ENCODE peak calls at places on chromosome 16, in five cellular contexts. C, F, G, O and E are unnamed samples.

GRCh38 chr16:48538746-48539484 is 71.1 kb downstream of the N4BP1 start:
- DNase-seq in C (peak; percentile 37), F (no peak), G (no peak), O (no peak), E (no peak)

GRCh38 chr16:67258160-67258835 is 9.5 kb downstream of the SLC9A5 start:
- DNase-seq in C (peak; percentile 65), F (no peak), G (no peak), O (no peak), E (no peak)

GRCh38 chr16:69166946-69167930 is 19.7 kb upstream of the SNTB2 start:
- DNase-seq in C (no peak), F (no peak), G (no peak), O (no peak), E (no peak)

GRCh38 chr16:84052071-84052622 is 9.6 kb upstream of the SLC38A8 start:
- DNase-seq in C (peak; percentile 58), F (no peak), G (no peak), O (no peak), E (no peak)

GRCh38 chr16:65543781-65544740 is 422.2 kb upstream of the CDH11 start:
- DNase-seq in C (no peak), F (no peak), G (no peak), O (no peak), E (no peak)

GRCh38 chr16:52521570-52521969 is 25.4 kb downstream of the TOX3 start:
- DNase-seq in C (no peak), F (no peak), G (no peak), O (no peak), E (no peak)

GRCh38 chr16:85673529-85674417 is 15.0 kb downstream of the GINS2 start:
- DNase-seq in C (peak; percentile 84), F (no peak), G (peak; percentile 82), O (no peak), E (peak; percentile 60)

GRCh38 chr16:50836121-50836541 is 94.2 kb downstream of the CYLD start:
- DNase-seq in C (no peak), F (no peak), G (no peak), O (no peak), E (no peak)

GRCh38 chr16:1689853-1690252 is 11.8 kb downstream of the JPT2 start:
- DNase-seq in C (peak; percentile 71), F (no peak), G (no peak), O (no peak), E (no peak)

GRCh38 chr16:1691956-1692355 is 13.9 kb downstream of the JPT2 start:
- DNase-seq in C (peak; percentile 73), F (no peak), G (no peak), O (no peak), E (no peak)

GRCh38 chr16:1688807-1689560 is 10.9 kb downstream of the JPT2 start:
- DNase-seq in C (peak; percentile 91), F (no peak), G (no peak), O (peak; percentile 39), E (no peak)

GRCh38 chr16:1690810-1691209 is 12.7 kb downstream of the JPT2 start:
- DNase-seq in C (no peak), F (no peak), G (no peak), O (no peak), E (no peak)

GRCh38 chr16:1691276-1691675 is 13.2 kb downstream of the JPT2 start:
- DNase-seq in C (no peak), F (no peak), G (no peak), O (no peak), E (no peak)
- H3K4me1 ChIP-seq in C (peaks cover 4% of the 10 kb centered on the region), F (no peaks in the 10 kb centered on the region), G (no peaks in the 10 kb centered on the region), O (peaks cover 9% of the 10 kb centered on the region), E (peaks cover 9% of the 10 kb centered on the region)

GRCh38 chr16:88938119-88938932 is 38.7 kb downstream of the CBFA2T3 start:
- DNase-seq in C (no peak), F (no peak), G (no peak), O (no peak), E (no peak)
- H3K27ac ChIP-seq in C (no peak overlapping the region), F (no peak overlapping the region), G (no peak overlapping the region), O (no peak overlapping the region), E (peak overlapping the region; percentile 94)

DNA sequence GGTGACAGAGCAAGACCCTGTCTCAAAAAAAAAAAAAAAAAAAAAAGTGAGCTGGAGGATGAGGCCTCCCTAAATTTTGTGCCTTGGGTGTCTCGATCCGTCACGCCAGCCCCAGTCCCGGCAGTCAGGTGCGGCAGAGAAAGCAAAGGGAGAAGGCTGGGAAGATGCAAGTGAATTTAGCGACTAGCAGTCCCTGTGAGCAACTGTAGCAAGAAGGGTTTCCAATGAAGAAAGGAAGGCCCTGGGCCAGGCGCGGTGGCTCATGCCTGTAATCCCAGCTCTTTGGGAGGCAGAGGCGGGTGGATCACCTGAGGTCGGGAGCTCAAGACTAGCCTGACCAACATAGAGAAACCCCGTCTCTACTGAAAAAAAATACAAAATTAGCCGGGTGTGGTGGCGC is 2.0 kb upstream of the QPRT start:
- DNase-seq in C (no peak), F (no peak), G (no peak), O (no peak), E (no peak)
- H3K4me1 ChIP-seq in C (no peaks in the 10 kb centered on the region), F (no peaks in the 10 kb centered on the region), G (no peaks in the 10 kb centered on the region), O (no peaks in the 10 kb centered on the region), E (peaks cover 17% of the 10 kb centered on the region)

DNA sequence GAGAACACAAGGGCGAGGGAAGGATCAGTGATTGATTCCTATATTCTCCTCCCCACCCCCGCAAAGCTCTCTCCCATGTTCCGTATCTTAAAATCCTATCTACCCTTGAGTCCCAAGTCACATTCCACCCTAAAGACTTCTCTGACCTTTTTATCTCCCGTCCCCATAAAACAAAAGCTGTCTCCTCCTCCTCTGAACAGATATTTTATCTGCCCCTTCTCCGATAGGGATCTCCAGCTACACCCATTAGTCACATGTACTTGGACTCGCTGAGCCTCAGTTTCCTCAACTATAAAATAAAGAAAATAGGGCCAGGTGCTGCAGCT is 12.8 kb downstream of the GGA2 start:
- DNase-seq in C (no peak), F (no peak), G (no peak), O (no peak), E (no peak)
- H3K27ac ChIP-seq in C (peak overlapping the region; percentile 77), F (peak overlapping the region; percentile 74), G (no peak overlapping the region), O (peak overlapping the region; percentile 36), E (peak overlapping the region; percentile 55)